ENCODE peak calls at places on chromosomes 11 and 22, in ten cellular contexts. F is HCT116, W is sigmoid colon, B is SK-N-SH, P is stomach, Q is HepG2, K is transverse colon, I is GM23338, X is K562, U is spleen. H is an unnamed sample.

GRCh38 chr11:73551697-73552096 is 46.2 kb downstream of the FAM168A start:
- DNase-seq in I (no peak), F (no peak), Q (no peak), U (no peak), W (no peak), P (no peak), K (no peak), X (no peak), B (peak; percentile 47), H (no peak)

GRCh38 chr22:42317691-42318547 is 47.5 kb upstream of the TCF20 start:
- DNase-seq in W (peak; percentile 88), B (peak; percentile 50), P (peak; percentile 58), I (peak; percentile 70), U (no peak), X (no peak), Q (no peak), K (peak; percentile 83), F (no peak), H (no peak)

GRCh38 chr22:20238567-20239062 is 29.5 kb downstream of the RTN4R start:
- DNase-seq in K (peak; percentile 44), W (no peak), P (peak; percentile 77), I (peak; percentile 88), X (peak; percentile 98), F (peak; percentile 13), B (peak; percentile 89), U (peak; percentile 89), Q (peak; percentile 41), H (peak; percentile 30)

GRCh38 chr11:130322126-130322525 is 7.4 kb upstream of the ZBTB44 start:
- DNase-seq in X (no peak), B (no peak), F (no peak), U (no peak), I (no peak), K (no peak), W (no peak), Q (no peak), P (no peak), H (no peak)

GRCh38 chr11:19872526-19873135 is 160.0 kb downstream of the NAV2 start:
- DNase-seq in F (no peak), W (no peak), Q (no peak), B (no peak), K (no peak), U (no peak), X (no peak), I (peak; percentile 84), P (no peak), H (no peak)

GRCh38 chr11:90220391-90220790 is 2.5 kb downstream of the CHORDC1 start:
- DNase-seq in F (no peak), K (no peak), B (no peak), I (no peak), U (no peak), W (no peak), P (no peak), Q (no peak), X (peak; percentile 14), H (peak; percentile 36)

GRCh38 chr11:131275580-131275979 is 94.8 kb upstream of the NTM start:
- DNase-seq in X (no peak), K (no peak), U (no peak), P (no peak), F (no peak), Q (no peak), W (peak; percentile 74), B (no peak), I (no peak), H (no peak)

GRCh38 chr22:28369849-28370248 is 309.8 kb downstream of the TTC28 start:
- DNase-seq in P (no peak), W (no peak), Q (no peak), F (no peak), X (peak; percentile 49), I (peak; percentile 24), B (no peak), U (no peak), K (peak; percentile 10), H (no peak)

GRCh38 chr22:49734882-49735281 is 92.8 kb downstream of the BRD1 start:
- DNase-seq in W (no peak), U (no peak), X (no peak), K (no peak), B (peak; percentile 15), I (no peak), P (peak; percentile 8), Q (no peak), F (no peak), H (no peak)

GRCh38 chr22:49737101-49737551 is 90.5 kb downstream of the BRD1 start:
- DNase-seq in W (peak; percentile 44), K (no peak), U (no peak), B (no peak), F (no peak), P (peak; percentile 14), Q (no peak), X (no peak), I (no peak), H (no peak)

GRCh38 chr22:49738006-49738405 is 89.7 kb downstream of the BRD1 start:
- DNase-seq in U (no peak), P (peak; percentile 13), B (no peak), K (no peak), Q (no peak), W (no peak), F (no peak), I (no peak), X (no peak), H (no peak)

GRCh38 chr22:49735411-49736311 is 92.0 kb downstream of the BRD1 start:
- DNase-seq in Q (no peak), X (peak; percentile 58), B (peak; percentile 76), I (no peak), P (peak; percentile 23), U (no peak), F (no peak), W (peak; percentile 47), K (no peak), H (peak; percentile 8)

DNA sequence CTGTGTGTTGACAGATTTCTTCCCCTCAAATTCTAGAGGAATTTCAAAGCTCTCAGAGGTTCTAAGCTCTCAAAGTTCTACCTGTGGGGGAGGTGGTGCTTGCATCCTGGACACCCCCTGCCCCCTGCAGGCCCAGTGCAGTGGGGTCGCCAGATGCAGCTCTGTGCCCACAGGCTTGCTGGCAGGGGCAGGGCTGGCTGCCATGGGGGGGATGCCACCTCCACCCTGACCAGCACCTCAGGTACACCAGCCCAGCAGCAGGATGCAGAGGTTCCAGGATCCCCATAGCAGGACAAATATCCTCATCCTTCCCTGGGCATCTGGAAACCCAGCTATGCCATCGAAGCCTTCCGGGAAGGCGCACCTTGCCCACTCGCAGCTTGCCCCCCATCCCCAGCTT is 91.1 kb downstream of the BRD1 start:
- DNase-seq in Q (no peak), F (no peak), I (no peak), U (no peak), W (no peak), P (peak; percentile 3), B (peak; percentile 65), K (no peak), X (no peak), H (no peak)
- H3K4me1 ChIP-seq in Q (no peaks in the 10 kb centered on the region), F (no peaks in the 10 kb centered on the region), I (no peaks in the 10 kb centered on the region), U (no peaks in the 10 kb centered on the region), W (no peaks in the 10 kb centered on the region), P (no peaks in the 10 kb centered on the region), B (peaks cover 19% of the 10 kb centered on the region), K (no peaks in the 10 kb centered on the region), X (no peaks in the 10 kb centered on the region), H (no peaks in the 10 kb centered on the region)

GRCh38 chr22:48566741-48567140 is 1260.9 kb downstream of the BRD1 start:
- DNase-seq in K (no peak), B (no peak), P (no peak), Q (no peak), I (no peak), X (no peak), U (no peak), F (no peak), W (no peak), H (no peak)

GRCh38 chr22:48569476-48570233 is 1258.0 kb downstream of the BRD1 start:
- DNase-seq in K (no peak), U (no peak), I (no peak), F (no peak), P (no peak), X (no peak), W (no peak), B (no peak), Q (no peak), H (no peak)

GRCh38 chr22:48565901-48566501 is 1261.7 kb downstream of the BRD1 start:
- DNase-seq in K (no peak), B (no peak), P (no peak), I (no peak), W (no peak), X (no peak), U (no peak), Q (no peak), F (no peak), H (no peak)

GRCh38 chr22:48568736-48569330 is 1258.8 kb downstream of the BRD1 start:
- DNase-seq in K (no peak), X (no peak), W (no peak), F (no peak), U (no peak), I (no peak), B (no peak), Q (no peak), P (no peak), H (no peak)

GRCh38 chr22:48567213-48567975 is 1260.3 kb downstream of the BRD1 start:
- DNase-seq in W (no peak), P (no peak), X (no peak), Q (no peak), B (peak; percentile 83), F (no peak), I (no peak), K (no peak), U (no peak), H (no peak)
- TF ChIP-seq POLR2AphosphoS5 in W (no peak), P (no peak), X (no peak), Q (no peak), B (no peak), F (no peak), I (no peak), K (no peak), U (no peak), H (no peak)

GRCh38 chr22:24164823-24165379 is 16.4 kb upstream of the SUSD2 start:
- DNase-seq in K (no peak), B (peak; percentile 80), Q (no peak), P (no peak), X (no peak), W (no peak), F (no peak), U (no peak), I (no peak), H (no peak)
- H3K4me1 ChIP-seq in K (peaks cover 4% of the 10 kb centered on the region), B (peaks cover 49% of the 10 kb centered on the region), Q (no peaks in the 10 kb centered on the region), P (peaks cover 54% of the 10 kb centered on the region), X (no peaks in the 10 kb centered on the region), W (no peaks in the 10 kb centered on the region), F (no peaks in the 10 kb centered on the region), U (peaks cover 32% of the 10 kb centered on the region), I (no peaks in the 10 kb centered on the region), H (no peaks in the 10 kb centered on the region)

GRCh38 chr11:121659811-121660210 is 207.0 kb upstream of the SORL1-AS1 start:
- DNase-seq in P (no peak), B (no peak), K (no peak), F (no peak), X (no peak), I (no peak), W (no peak), Q (no peak), U (no peak), H (no peak)

GRCh38 chr11:121661796-121662508 is 209.2 kb upstream of the SORL1-AS1 start:
- DNase-seq in B (no peak), X (no peak), K (no peak), P (no peak), Q (no peak), U (no peak), I (no peak), W (no peak), F (no peak), H (peak; percentile 22)

GRCh38 chr11:121665211-121665838 is 212.6 kb upstream of the SORL1-AS1 start:
- DNase-seq in Q (no peak), P (no peak), W (no peak), X (no peak), U (no peak), F (no peak), K (no peak), B (no peak), I (no peak), H (no peak)

GRCh38 chr11:121669422-121669821 is 216.7 kb upstream of the SORL1-AS1 start:
- DNase-seq in I (no peak), B (no peak), U (no peak), W (no peak), P (no peak), K (no peak), X (no peak), F (no peak), Q (no peak), H (no peak)

DNA sequence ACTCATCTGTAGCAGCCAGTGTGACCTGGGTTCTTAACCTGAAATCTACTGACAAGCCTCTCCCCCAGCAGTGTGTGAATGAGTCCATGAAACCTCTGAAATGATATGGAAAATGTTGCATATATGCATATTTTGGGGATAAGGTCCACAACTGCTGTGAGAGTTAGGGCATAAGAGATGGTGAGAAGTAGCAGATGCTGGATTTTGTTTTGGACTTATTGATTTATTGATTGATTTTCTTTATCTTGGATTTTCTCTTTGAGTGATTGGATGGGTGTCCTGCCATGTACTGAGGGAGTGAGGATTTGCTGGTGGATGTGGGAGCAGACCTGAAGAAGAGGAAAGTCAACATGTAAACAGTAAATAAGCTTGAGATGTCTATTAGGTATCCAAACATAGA is 211.4 kb upstream of the SORL1-AS1 start:
- DNase-seq in F (no peak), I (no peak), W (no peak), P (no peak), K (no peak), Q (no peak), U (no peak), B (no peak), X (no peak), H (no peak)
- TF ChIP-seq POLR2AphosphoS5 in F (no peak), I (no peak), W (no peak), P (no peak), K (no peak), Q (no peak), U (no peak), B (no peak), X (no peak), H (no peak)

H was measured in endothelial cell of umbilical vein.